ENCODE peak calls at places on chromosomes 1 and 21, in six cellular contexts. O is upper lobe of right lung; Z is breast epithelium; P is left lung; Y is fibroblast of lung; S is CD4-positive, alpha-beta T cell. H is an unnamed sample.

GRCh38 chr1:87642581-87643129 is 314.0 kb downstream of the LMO4 start:
- DNase-seq in S (no peak), P (no peak), Y (peak; percentile 13), Z (no peak), O (no peak), H (no peak)

GRCh38 chr1:20574686-20575543 is 14.0 kb upstream of the CDA start:
- DNase-seq in Y (peak; percentile 64), S (peak; percentile 38), O (peak; percentile 89), P (peak; percentile 84), Z (peak; percentile 55), H (peak; percentile 91)

GRCh38 chr1:93694833-93695232 is 13.2 kb upstream of the BCAR3 start:
- DNase-seq in Y (no peak), S (no peak), Z (no peak), O (no peak), P (no peak), H (peak; percentile 49)

GRCh38 chr1:165539908-165540307 is 3.9 kb upstream of the LRRC52 start:
- DNase-seq in S (no peak), O (no peak), P (no peak), Y (no peak), Z (no peak), H (no peak)

GRCh38 chr1:167387251-167387910 is 130.9 kb downstream of the CD247 start:
- DNase-seq in Z (no peak), P (no peak), S (no peak), Y (no peak), O (no peak), H (no peak)

GRCh38 chr1:227898502-227899140 is 49.1 kb downstream of the WNT9A start:
- DNase-seq in Y (no peak), S (no peak), O (peak; percentile 53), Z (peak; percentile 13), P (peak; percentile 11), H (no peak)

GRCh38 chr1:219329606-219330005 is 155.9 kb downstream of the LYPLAL1 start:
- DNase-seq in P (no peak), S (no peak), Y (peak; percentile 91), Z (no peak), O (no peak), H (no peak)

GRCh38 chr1:80925130-80925780 is 875.5 kb upstream of the ADGRL2 start:
- DNase-seq in Z (no peak), Y (no peak), P (no peak), S (no peak), O (no peak), H (no peak)

GRCh38 chr1:56811331-56811730 is 7.9 kb downstream of the FYB2 start:
- DNase-seq in Z (no peak), S (no peak), O (no peak), P (no peak), Y (no peak), H (no peak)

GRCh38 chr21:33658919-33659318 is 16.6 kb downstream of the ITSN1 start:
- DNase-seq in Z (no peak), O (no peak), P (no peak), S (no peak), Y (no peak), H (no peak)

GRCh38 chr21:45993210-45994085 is 11.9 kb downstream of the COL6A1 start:
- DNase-seq in Z (peak; percentile 16), P (peak; percentile 30), O (peak; percentile 61), Y (no peak), S (no peak), H (no peak)

GRCh38 chr1:100130552-100131077 is 2.1 kb downstream of the SASS6 start:
- DNase-seq in Z (no peak), P (no peak), S (no peak), O (no peak), Y (no peak), H (peak; percentile 58)

GRCh38 chr1:172821609-172822274 is 162.8 kb downstream of the FASLG start:
- DNase-seq in S (no peak), Z (no peak), P (no peak), Y (peak; percentile 82), O (no peak), H (peak; percentile 48)

GRCh38 chr1:244092293-244093264 is 41.5 kb downstream of the ZBTB18 start:
- DNase-seq in Z (peak; percentile 25), Y (peak; percentile 89), O (no peak), P (no peak), S (no peak), H (peak; percentile 30)

GRCh38 chr1:89254658-89255287 is 17.9 kb downstream of the GBP5 start:
- DNase-seq in P (no peak), Y (no peak), S (no peak), Z (no peak), O (no peak), H (peak; percentile 17)

GRCh38 chr1:221117548-221117951 is 238.3 kb downstream of the HLX start:
- DNase-seq in O (no peak), P (peak; percentile 48), Y (peak; percentile 91), S (no peak), Z (no peak), H (peak; percentile 73)

GRCh38 chr1:185559684-185560310 is 174.4 kb upstream of the HMCN1 start:
- DNase-seq in Y (peak; percentile 52), O (peak; percentile 66), Z (no peak), S (peak; percentile 41), P (peak; percentile 50), H (peak; percentile 70)

GRCh38 chr1:219143735-219144134 is 29.9 kb upstream of the LYPLAL1 start:
- DNase-seq in O (no peak), Z (no peak), P (no peak), S (no peak), Y (peak; percentile 50), H (no peak)

GRCh38 chr21:38500073-38500472 is 1.8 kb upstream of the ERG start:
- DNase-seq in Z (no peak), Y (no peak), P (no peak), O (no peak), S (no peak), H (no peak)

GRCh38 chr1:156910309-156910782 is 10.1 kb upstream of the LRRC71 start:
- DNase-seq in Z (no peak), P (no peak), Y (no peak), S (peak; percentile 50), O (no peak), H (peak; percentile 47)

GRCh38 chr1:87045757-87046422 is 131.5 kb downstream of the HS2ST1 start:
- DNase-seq in Z (no peak), Y (peak; percentile 63), P (no peak), O (no peak), S (peak; percentile 49), H (no peak)

GRCh38 chr1:31082385-31082784 is 16.9 kb upstream of the PUM1 start:
- DNase-seq in Z (no peak), Y (no peak), P (no peak), S (no peak), O (peak; percentile 0), H (no peak)

GRCh38 chr1:101918277-101918676 is 78.4 kb downstream of the OLFM3 start:
- DNase-seq in P (no peak), Z (no peak), Y (no peak), O (no peak), S (no peak), H (no peak)

GRCh38 chr21:39144191-39144590 is 39.1 kb downstream of the PSMG1 start:
- DNase-seq in Y (no peak), P (no peak), O (no peak), S (no peak), Z (no peak), H (no peak)

DNA sequence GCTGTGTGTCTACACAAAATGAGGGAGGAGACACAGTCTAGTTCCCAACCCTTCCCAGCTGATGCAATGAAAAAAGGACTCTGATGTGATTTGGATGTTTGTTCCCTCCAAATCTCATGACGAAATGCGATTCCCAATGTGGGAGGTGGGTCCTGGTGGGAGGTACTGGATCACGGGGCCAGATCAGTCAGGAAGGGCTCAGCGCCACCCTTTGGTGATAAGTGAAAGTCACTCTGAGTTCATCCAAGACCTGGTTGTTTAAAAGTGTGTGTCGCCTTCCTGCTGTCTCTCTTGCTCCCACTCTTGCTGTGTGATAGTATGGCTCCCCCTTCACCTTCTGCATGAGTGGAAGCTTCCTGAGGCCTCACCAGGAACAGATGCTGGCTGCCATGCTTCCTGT is 63.2 kb downstream of the GNG4 start:
- DNase-seq in S (no peak), Y (no peak), P (no peak), O (no peak), Z (no peak), H (no peak)
- TF ChIP-seq CTCF in S (no peak), Y (no peak), P (no peak), O (no peak), Z (no peak), H (no peak)

GRCh38 chr1:202852163-202852904 is 36.6 kb downstream of the RABIF start:
- DNase-seq in S (peak; percentile 15), P (no peak), Y (peak; percentile 47), O (no peak), Z (no peak), H (peak; percentile 88)
- TF ChIP-seq CTCF in S (no peak), P (peak; percentile 26), Y (peak; percentile 57), O (peak; percentile 53), Z (peak; percentile 17), H (peak; percentile 87)

DNA sequence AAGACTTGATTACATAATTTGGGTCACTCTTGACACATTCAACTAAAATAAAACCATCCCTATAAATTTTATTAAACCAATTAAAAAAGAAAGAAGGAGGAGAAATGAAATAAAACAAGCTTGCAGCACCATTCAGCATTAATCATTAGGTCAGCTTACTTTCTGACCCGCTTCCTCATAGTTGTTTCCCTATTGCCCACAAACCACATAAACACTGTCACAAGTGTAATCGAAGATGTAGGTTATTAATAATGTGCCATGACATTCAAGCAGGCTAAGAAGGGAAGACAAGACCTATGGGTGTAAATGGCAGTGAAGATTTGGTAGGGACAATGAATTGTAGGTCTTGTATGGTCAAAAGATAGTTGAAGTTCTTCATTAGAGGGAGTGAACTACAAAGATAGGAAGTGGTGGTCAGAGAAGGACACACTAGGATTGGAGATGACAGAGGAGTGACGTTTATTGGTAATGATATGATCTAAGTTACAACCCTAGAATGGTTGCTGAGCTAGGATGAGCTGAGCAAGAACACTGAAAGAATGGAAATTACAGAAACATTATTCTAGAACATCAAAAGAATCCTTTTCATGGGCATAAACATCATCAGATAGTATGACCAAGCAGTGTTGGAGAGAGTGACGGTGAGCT is 231.5 kb downstream of the KCNT2 start:
- DNase-seq in Y (peak; percentile 5), O (no peak), S (no peak), P (no peak), Z (no peak), H (no peak)
- TF ChIP-seq CTCF in Y (no peak), O (no peak), S (no peak), P (no peak), Z (no peak), H (no peak)

GRCh38 chr1:162230517-162230916 is 146.1 kb downstream of the SPATA46 start:
- DNase-seq in Y (no peak), O (no peak), S (no peak), Z (no peak), P (no peak), H (no peak)

GRCh38 chr1:162228586-162228985 is 148.1 kb downstream of the SPATA46 start:
- DNase-seq in O (no peak), P (no peak), Y (no peak), Z (no peak), S (no peak), H (no peak)

GRCh38 chr1:162229534-162229933 is 147.1 kb downstream of the SPATA46 start:
- DNase-seq in S (no peak), Y (no peak), O (no peak), P (no peak), Z (no peak), H (no peak)

GRCh38 chr1:162232034-162232433 is 144.6 kb downstream of the SPATA46 start:
- DNase-seq in O (no peak), P (no peak), Z (no peak), S (no peak), Y (no peak), H (no peak)

DNA sequence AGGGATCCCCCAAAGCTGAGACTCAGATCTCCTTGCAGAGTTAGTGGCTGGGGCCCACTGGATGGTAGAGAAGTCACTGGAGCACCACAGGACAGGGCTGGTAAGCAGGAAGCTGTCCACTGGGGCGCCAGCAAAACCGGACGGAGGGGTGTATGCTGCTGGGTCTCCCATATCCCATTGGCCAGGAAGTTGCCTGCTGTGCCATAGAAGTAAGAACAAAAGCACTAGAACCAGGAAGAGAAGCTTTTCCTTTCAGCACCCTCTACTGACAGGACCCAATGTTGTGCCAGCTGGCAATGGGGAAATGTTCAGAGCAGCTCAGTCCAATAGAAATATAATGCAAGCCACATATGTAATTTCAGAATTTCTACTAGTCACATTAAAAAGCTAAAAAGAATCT is 146.6 kb downstream of the SPATA46 start:
- DNase-seq in P (no peak), Z (no peak), S (no peak), Y (peak; percentile 23), O (no peak), H (peak; percentile 38)
- TF ChIP-seq CTCF in P (no peak), Z (no peak), S (no peak), Y (peak; percentile 8), O (peak; percentile 27), H (no peak)

H was measured in MCF 10A.